ENCODE peak calls at places on chromosomes 16 and 17, in eight cellular contexts. One of them, this sample, is unnamed.

GRCh38 chr17:77089118-77089477 is 51.7 kb upstream of the SEC14L1 start:
- DNase-seq in AG09309: no peak
- DNase-seq in right lobe of liver: no peak
- DNase-seq in heart left ventricle: no peak
- DNase-seq in Caco-2: no peak
- DNase-seq in kidney: no peak
- DNase-seq in A549: no peak
- DNase-seq in HL-60: peak; percentile 47
- DNase-seq in this sample: no peak

GRCh38 chr16:79336437-79337229 is 263.9 kb downstream of the MAF start:
- DNase-seq in HL-60: no peak
- DNase-seq in Caco-2: no peak
- DNase-seq in heart left ventricle: no peak
- DNase-seq in AG09309: no peak
- DNase-seq in right lobe of liver: no peak
- DNase-seq in A549: no peak
- DNase-seq in kidney: no peak
- DNase-seq in this sample: no peak

GRCh38 chr17:48819466-48819865 is 2.4 kb upstream of the TTLL6 start:
- DNase-seq in Caco-2: no peak
- DNase-seq in AG09309: no peak
- DNase-seq in heart left ventricle: no peak
- DNase-seq in A549: no peak
- DNase-seq in right lobe of liver: no peak
- DNase-seq in HL-60: no peak
- DNase-seq in kidney: no peak
- DNase-seq in this sample: no peak

GRCh38 chr16:84562174-84562815 is 55.6 kb downstream of the COTL1 start:
- DNase-seq in heart left ventricle: no peak
- DNase-seq in AG09309: no peak
- DNase-seq in right lobe of liver: no peak
- DNase-seq in Caco-2: no peak
- DNase-seq in kidney: no peak
- DNase-seq in HL-60: no peak
- DNase-seq in A549: no peak
- DNase-seq in this sample: no peak

GRCh38 chr17:41919165-41919817 is 540 bp upstream of the ACLY start:
- DNase-seq in heart left ventricle: no peak
- DNase-seq in Caco-2: peak; percentile 82
- DNase-seq in HL-60: no peak
- DNase-seq in right lobe of liver: peak; percentile 68
- DNase-seq in A549: peak; percentile 86
- DNase-seq in kidney: no peak
- DNase-seq in AG09309: peak; percentile 25
- DNase-seq in this sample: peak; percentile 85

GRCh38 chr17:45950888-45951287 is 48.2 kb upstream of the STH start:
- DNase-seq in A549: no peak
- DNase-seq in AG09309: no peak
- DNase-seq in HL-60: no peak
- DNase-seq in right lobe of liver: no peak
- DNase-seq in kidney: no peak
- DNase-seq in heart left ventricle: no peak
- DNase-seq in Caco-2: no peak
- DNase-seq in this sample: no peak

GRCh38 chr17:48544356-48545021 is 420 bp downstream of the HOXB2 start:
- DNase-seq in kidney: peak; percentile 96
- DNase-seq in A549: no peak
- DNase-seq in HL-60: no peak
- DNase-seq in AG09309: no peak
- DNase-seq in heart left ventricle: peak; percentile 86
- DNase-seq in Caco-2: no peak
- DNase-seq in right lobe of liver: peak; percentile 76
- DNase-seq in this sample: peak; percentile 86

GRCh38 chr16:84004442-84004841 is 36.4 kb downstream of the NECAB2 start:
- DNase-seq in A549: no peak
- DNase-seq in Caco-2: no peak
- DNase-seq in kidney: no peak
- DNase-seq in AG09309: no peak
- DNase-seq in right lobe of liver: no peak
- DNase-seq in heart left ventricle: no peak
- DNase-seq in HL-60: no peak
- DNase-seq in this sample: no peak

GRCh38 chr16:57619606-57620315 is 8.7 kb upstream of the ADGRG1 start:
- DNase-seq in A549: no peak
- DNase-seq in AG09309: no peak
- DNase-seq in right lobe of liver: no peak
- DNase-seq in heart left ventricle: no peak
- DNase-seq in Caco-2: peak; percentile 89
- DNase-seq in kidney: peak; percentile 94
- DNase-seq in HL-60: no peak
- DNase-seq in this sample: peak; percentile 79
- H3K4me3 ChIP-seq in A549: no peak overlapping the region
- H3K4me3 ChIP-seq in AG09309: no peak overlapping the region
- H3K4me3 ChIP-seq in right lobe of liver: no peak overlapping the region
- H3K4me3 ChIP-seq in heart left ventricle: no peak overlapping the region
- H3K4me3 ChIP-seq in Caco-2: peak overlapping the region; percentile 83
- H3K4me3 ChIP-seq in kidney: peak overlapping the region; percentile 58
- H3K4me3 ChIP-seq in HL-60: no peak overlapping the region
- H3K4me3 ChIP-seq in this sample: no peak overlapping the region

DNA sequence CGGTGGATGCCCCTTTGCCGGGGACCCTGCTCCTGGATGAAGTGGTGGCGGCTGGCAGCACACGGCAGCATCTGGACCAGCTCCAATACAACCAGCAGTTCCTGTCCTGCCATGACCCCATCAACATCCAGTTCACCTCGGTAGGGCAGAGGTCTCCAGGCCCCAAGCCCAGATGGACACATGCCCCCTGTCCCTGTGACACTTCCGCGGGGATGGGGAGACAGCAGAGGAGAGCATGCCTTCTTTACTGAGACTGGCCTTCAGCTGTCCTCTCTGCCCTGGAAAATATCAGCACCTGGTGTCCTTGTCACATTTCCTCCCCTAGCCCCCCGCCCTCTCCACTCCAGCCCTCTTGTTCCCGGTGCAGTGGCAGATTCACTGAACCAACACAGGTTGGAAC is 6.2 kb downstream of the CHAD start:
- DNase-seq in right lobe of liver: peak; percentile 84
- DNase-seq in A549: no peak
- DNase-seq in HL-60: no peak
- DNase-seq in Caco-2: no peak
- DNase-seq in AG09309: no peak
- DNase-seq in kidney: no peak
- DNase-seq in heart left ventricle: no peak
- DNase-seq in this sample: peak; percentile 30
- H3K4me3 ChIP-seq in right lobe of liver: no peak overlapping the region
- H3K4me3 ChIP-seq in A549: no peak overlapping the region
- H3K4me3 ChIP-seq in HL-60: no peak overlapping the region
- H3K4me3 ChIP-seq in Caco-2: no peak overlapping the region
- H3K4me3 ChIP-seq in AG09309: no peak overlapping the region
- H3K4me3 ChIP-seq in kidney: no peak overlapping the region
- H3K4me3 ChIP-seq in heart left ventricle: no peak overlapping the region
- H3K4me3 ChIP-seq in this sample: no peak overlapping the region

GRCh38 chr16:86199871-86200700 is 301.1 kb downstream of the IRF8 start:
- DNase-seq in HL-60: no peak
- DNase-seq in heart left ventricle: no peak
- DNase-seq in AG09309: no peak
- DNase-seq in kidney: no peak
- DNase-seq in right lobe of liver: no peak
- DNase-seq in Caco-2: no peak
- DNase-seq in A549: no peak
- DNase-seq in this sample: no peak
- H3K4me3 ChIP-seq in HL-60: no peak overlapping the region
- H3K4me3 ChIP-seq in heart left ventricle: no peak overlapping the region
- H3K4me3 ChIP-seq in AG09309: no peak overlapping the region
- H3K4me3 ChIP-seq in kidney: no peak overlapping the region
- H3K4me3 ChIP-seq in right lobe of liver: no peak overlapping the region
- H3K4me3 ChIP-seq in Caco-2: no peak overlapping the region
- H3K4me3 ChIP-seq in A549: no peak overlapping the region
- H3K4me3 ChIP-seq in this sample: no peak overlapping the region

GRCh38 chr17:32443827-32444300 is 446 bp upstream of the PSMD11 start:
- DNase-seq in Caco-2: no peak
- DNase-seq in heart left ventricle: no peak
- DNase-seq in right lobe of liver: peak; percentile 56
- DNase-seq in HL-60: no peak
- DNase-seq in kidney: no peak
- DNase-seq in A549: no peak
- DNase-seq in AG09309: no peak
- DNase-seq in this sample: no peak
- H3K4me3 ChIP-seq in Caco-2: peak overlapping the region; percentile 93
- H3K4me3 ChIP-seq in heart left ventricle: peak overlapping the region; percentile 95
- H3K4me3 ChIP-seq in right lobe of liver: peak overlapping the region; percentile 96
- H3K4me3 ChIP-seq in HL-60: peak overlapping the region; percentile 99
- H3K4me3 ChIP-seq in kidney: peak overlapping the region; percentile 55
- H3K4me3 ChIP-seq in A549: peak overlapping the region; percentile 92
- H3K4me3 ChIP-seq in AG09309: peak overlapping the region; percentile 92
- H3K4me3 ChIP-seq in this sample: peak overlapping the region; percentile 61

DNA sequence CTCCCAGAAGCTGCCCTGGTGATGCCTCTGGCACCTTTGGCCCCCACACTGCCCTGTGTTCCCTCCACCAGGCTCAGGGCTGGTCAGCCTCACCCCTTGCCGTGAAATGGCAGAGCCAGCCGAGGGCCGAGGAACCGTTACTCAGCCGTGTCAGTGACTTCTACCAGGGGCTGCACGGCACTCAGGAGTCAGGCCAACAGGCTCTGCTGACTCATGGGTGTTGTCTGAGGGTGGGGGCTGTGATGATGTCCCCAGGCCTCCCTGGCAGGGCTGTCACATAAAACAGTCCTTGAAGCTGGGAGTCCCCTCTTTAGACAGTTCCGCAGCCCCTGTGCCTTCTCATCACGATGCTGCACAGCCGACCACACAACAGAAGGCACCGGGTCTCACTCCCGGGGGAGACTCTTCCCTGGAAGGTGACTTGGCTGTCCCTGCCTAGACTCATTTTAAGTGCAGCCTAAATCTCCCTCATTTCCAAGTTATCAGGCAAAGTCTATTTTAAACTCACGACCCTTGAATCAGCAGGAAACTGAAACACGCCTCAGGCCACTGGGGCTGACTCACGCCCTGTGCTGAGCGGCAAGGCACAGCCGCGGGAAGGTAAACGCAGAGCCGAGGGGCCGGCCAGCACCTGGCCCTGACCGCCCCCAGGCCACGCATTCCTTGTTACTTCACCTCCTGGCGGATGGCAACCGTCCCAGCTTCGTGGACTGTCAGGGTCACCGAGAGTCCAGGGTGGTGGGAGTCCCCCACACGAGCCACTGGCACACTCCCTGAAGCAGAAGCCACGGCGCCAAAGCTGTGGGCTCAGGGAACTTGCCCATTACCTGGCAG is 102.6 kb downstream of the ZNF778 start:
- DNase-seq in kidney: peak; percentile 88
- DNase-seq in heart left ventricle: peak; percentile 79
- DNase-seq in HL-60: no peak
- DNase-seq in A549: peak; percentile 82
- DNase-seq in Caco-2: peak; percentile 76
- DNase-seq in AG09309: no peak
- DNase-seq in right lobe of liver: peak; percentile 69
- DNase-seq in this sample: no peak
- H3K4me3 ChIP-seq in kidney: peak overlapping the region; percentile 32
- H3K4me3 ChIP-seq in heart left ventricle: peak overlapping the region; percentile 26
- H3K4me3 ChIP-seq in HL-60: no peak overlapping the region
- H3K4me3 ChIP-seq in A549: peak overlapping the region; percentile 13
- H3K4me3 ChIP-seq in Caco-2: no peak overlapping the region
- H3K4me3 ChIP-seq in AG09309: peak overlapping the region; percentile 19
- H3K4me3 ChIP-seq in right lobe of liver: no peak overlapping the region
- H3K4me3 ChIP-seq in this sample: no peak overlapping the region

GRCh38 chr16:51147776-51148673 is 3.0 kb downstream of the SALL1 start:
- DNase-seq in heart left ventricle: no peak
- DNase-seq in kidney: no peak
- DNase-seq in Caco-2: no peak
- DNase-seq in right lobe of liver: no peak
- DNase-seq in AG09309: no peak
- DNase-seq in A549: no peak
- DNase-seq in HL-60: no peak
- DNase-seq in this sample: no peak
- H3K4me3 ChIP-seq in heart left ventricle: no peak overlapping the region
- H3K4me3 ChIP-seq in kidney: peak overlapping the region; percentile 73
- H3K4me3 ChIP-seq in Caco-2: no peak overlapping the region
- H3K4me3 ChIP-seq in right lobe of liver: peak overlapping the region; percentile 88
- H3K4me3 ChIP-seq in AG09309: no peak overlapping the region
- H3K4me3 ChIP-seq in A549: no peak overlapping the region
- H3K4me3 ChIP-seq in HL-60: no peak overlapping the region
- H3K4me3 ChIP-seq in this sample: peak overlapping the region; percentile 10

DNA sequence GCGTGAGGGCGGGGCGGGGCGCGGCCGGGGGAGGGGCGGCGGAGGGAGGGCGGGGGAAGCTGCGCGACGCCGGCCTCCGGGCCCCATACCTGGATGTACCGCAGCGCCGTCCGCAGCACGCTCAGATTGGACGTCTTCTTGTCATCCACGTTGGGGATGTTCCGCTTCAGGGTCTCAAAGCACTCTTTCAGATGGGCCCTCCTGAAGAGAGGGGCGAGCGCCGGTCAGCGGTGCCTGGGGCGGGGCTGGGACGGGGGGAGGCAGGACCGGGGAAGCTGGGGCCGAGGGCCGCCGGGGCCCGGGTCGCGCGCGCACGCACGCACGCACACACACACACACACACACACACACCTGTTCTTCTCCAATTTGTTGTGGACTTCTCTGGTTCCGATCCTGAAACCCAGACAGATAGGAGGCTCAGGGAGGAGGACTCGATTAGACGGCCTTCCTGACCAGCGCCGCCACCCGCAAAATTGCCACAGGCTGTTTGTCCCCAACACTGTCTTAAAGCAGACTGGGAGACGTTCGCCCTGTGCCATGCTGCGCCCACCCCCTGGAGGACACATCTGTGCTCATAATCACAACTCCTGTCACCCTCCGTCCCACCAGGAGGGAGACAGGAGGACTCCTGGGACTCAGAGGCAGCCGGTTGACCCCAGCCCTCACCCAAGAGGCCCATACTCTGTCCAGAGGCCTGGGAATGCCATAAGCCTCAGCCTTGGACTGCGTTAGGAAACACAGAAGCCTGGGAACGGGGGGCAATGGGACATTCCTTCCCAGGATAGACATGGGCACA is 6.7 kb downstream of the MNT start:
- DNase-seq in A549: no peak
- DNase-seq in heart left ventricle: no peak
- DNase-seq in HL-60: no peak
- DNase-seq in right lobe of liver: peak; percentile 60
- DNase-seq in kidney: peak; percentile 83
- DNase-seq in AG09309: no peak
- DNase-seq in Caco-2: no peak
- DNase-seq in this sample: peak; percentile 55
- H3K4me3 ChIP-seq in A549: peak overlapping the region; percentile 66
- H3K4me3 ChIP-seq in heart left ventricle: peak overlapping the region; percentile 76
- H3K4me3 ChIP-seq in HL-60: no peak overlapping the region
- H3K4me3 ChIP-seq in right lobe of liver: peak overlapping the region; percentile 78
- H3K4me3 ChIP-seq in kidney: no peak overlapping the region
- H3K4me3 ChIP-seq in AG09309: no peak overlapping the region
- H3K4me3 ChIP-seq in Caco-2: peak overlapping the region; percentile 50
- H3K4me3 ChIP-seq in this sample: peak overlapping the region; percentile 45

GRCh38 chr17:68260051-68260762 is 12.4 kb downstream of the AMZ2 start:
- DNase-seq in HL-60: no peak
- DNase-seq in kidney: no peak
- DNase-seq in heart left ventricle: no peak
- DNase-seq in Caco-2: no peak
- DNase-seq in A549: no peak
- DNase-seq in AG09309: no peak
- DNase-seq in right lobe of liver: no peak
- DNase-seq in this sample: no peak
- H3K4me3 ChIP-seq in HL-60: no peak overlapping the region
- H3K4me3 ChIP-seq in kidney: no peak overlapping the region
- H3K4me3 ChIP-seq in heart left ventricle: no peak overlapping the region
- H3K4me3 ChIP-seq in Caco-2: no peak overlapping the region
- H3K4me3 ChIP-seq in A549: no peak overlapping the region
- H3K4me3 ChIP-seq in AG09309: no peak overlapping the region
- H3K4me3 ChIP-seq in right lobe of liver: no peak overlapping the region
- H3K4me3 ChIP-seq in this sample: no peak overlapping the region

This sample was measured in H7.